ENCODE peak calls at places on chromosomes 5 and 9, in six cellular contexts. One of them, this sample, is unnamed.

GRCh38 chr5:73278693-73279092 is 105.7 kb downstream of the TMEM174 start:
- DNase-seq in epithelial cell of proximal tubule: no peak
- DNase-seq in left ventricle myocardium inferior: no peak
- DNase-seq in transverse colon: no peak
- DNase-seq in psoas muscle: no peak
- DNase-seq in HFF-Myc: no peak
- DNase-seq in this sample: no peak

GRCh38 chr9:92332577-92333287 is 7.0 kb downstream of the CENPP start:
- DNase-seq in epithelial cell of proximal tubule: no peak
- DNase-seq in left ventricle myocardium inferior: peak
- DNase-seq in transverse colon: no peak
- DNase-seq in psoas muscle: no peak
- DNase-seq in HFF-Myc: no peak
- DNase-seq in this sample: no peak

GRCh38 chr5:44332360-44332971 is 56.8 kb downstream of the FGF10 start:
- DNase-seq in epithelial cell of proximal tubule: peak
- DNase-seq in left ventricle myocardium inferior: no peak
- DNase-seq in transverse colon: no peak
- DNase-seq in psoas muscle: no peak
- DNase-seq in HFF-Myc: no peak
- DNase-seq in this sample: peak

GRCh38 chr5:138241688-138242547 is 28.8 kb upstream of the CDC23 start:
- DNase-seq in epithelial cell of proximal tubule: no peak
- DNase-seq in left ventricle myocardium inferior: peak
- DNase-seq in transverse colon: no peak
- DNase-seq in psoas muscle: peak
- DNase-seq in HFF-Myc: no peak
- DNase-seq in this sample: no peak

GRCh38 chr9:117415584-117415937 is 704 bp upstream of the ASTN2 start:
- DNase-seq in epithelial cell of proximal tubule: no peak
- DNase-seq in left ventricle myocardium inferior: no peak
- DNase-seq in transverse colon: no peak
- DNase-seq in psoas muscle: no peak
- DNase-seq in HFF-Myc: no peak
- DNase-seq in this sample: no peak

GRCh38 chr9:2816476-2817141 is 27.3 kb downstream of the PUM3 start:
- DNase-seq in epithelial cell of proximal tubule: peak
- DNase-seq in left ventricle myocardium inferior: no peak
- DNase-seq in transverse colon: no peak
- DNase-seq in psoas muscle: no peak
- DNase-seq in HFF-Myc: no peak
- DNase-seq in this sample: peak

GRCh38 chr5:115375922-115376321 is 79.5 kb upstream of the CCDC112 start:
- DNase-seq in epithelial cell of proximal tubule: no peak
- DNase-seq in left ventricle myocardium inferior: no peak
- DNase-seq in transverse colon: peak
- DNase-seq in psoas muscle: peak
- DNase-seq in HFF-Myc: no peak
- DNase-seq in this sample: no peak

GRCh38 chr5:146203872-146204192 is 427 bp downstream of the RBM27 start:
- DNase-seq in epithelial cell of proximal tubule: no peak
- DNase-seq in left ventricle myocardium inferior: no peak
- DNase-seq in transverse colon: no peak
- DNase-seq in psoas muscle: no peak
- DNase-seq in HFF-Myc: no peak
- DNase-seq in this sample: no peak

GRCh38 chr9:70046274-70047070 is 2.8 kb downstream of the MAMDC2 start:
- DNase-seq in epithelial cell of proximal tubule: no peak
- DNase-seq in left ventricle myocardium inferior: peak
- DNase-seq in transverse colon: no peak
- DNase-seq in psoas muscle: no peak
- DNase-seq in HFF-Myc: no peak
- DNase-seq in this sample: no peak

GRCh38 chr5:33641722-33642505 is 201.1 kb downstream of the TARS1 start:
- DNase-seq in epithelial cell of proximal tubule: no peak
- DNase-seq in left ventricle myocardium inferior: no peak
- DNase-seq in transverse colon: no peak
- DNase-seq in psoas muscle: no peak
- DNase-seq in HFF-Myc: no peak
- DNase-seq in this sample: peak

GRCh38 chr9:70020217-70020616 is 23.4 kb upstream of the MAMDC2 start:
- DNase-seq in epithelial cell of proximal tubule: no peak
- DNase-seq in left ventricle myocardium inferior: no peak
- DNase-seq in transverse colon: no peak
- DNase-seq in psoas muscle: no peak
- DNase-seq in HFF-Myc: no peak
- DNase-seq in this sample: no peak

GRCh38 chr9:126420643-126421564 is 94.3 kb downstream of the MVB12B start:
- DNase-seq in epithelial cell of proximal tubule: no peak
- DNase-seq in left ventricle myocardium inferior: no peak
- DNase-seq in transverse colon: no peak
- DNase-seq in psoas muscle: no peak
- DNase-seq in HFF-Myc: no peak
- DNase-seq in this sample: no peak

GRCh38 chr5:135993248-135993893 is 35.4 kb upstream of the TGFBI start:
- DNase-seq in epithelial cell of proximal tubule: no peak
- DNase-seq in left ventricle myocardium inferior: no peak
- DNase-seq in transverse colon: no peak
- DNase-seq in psoas muscle: no peak
- DNase-seq in HFF-Myc: no peak
- DNase-seq in this sample: no peak
- H3K4me3 ChIP-seq in epithelial cell of proximal tubule: no peak
- H3K4me3 ChIP-seq in left ventricle myocardium inferior: no peak
- H3K4me3 ChIP-seq in transverse colon: no peak
- H3K4me3 ChIP-seq in psoas muscle: no peak
- H3K4me3 ChIP-seq in HFF-Myc: no peak
- H3K4me3 ChIP-seq in this sample: no peak

GRCh38 chr9:137188490-137189296 is at the start of the genes ANAPC2 and SSNA1:
- DNase-seq in epithelial cell of proximal tubule: peak
- DNase-seq in left ventricle myocardium inferior: peak
- DNase-seq in transverse colon: peak
- DNase-seq in psoas muscle: peak
- DNase-seq in HFF-Myc: peak
- DNase-seq in this sample: peak

GRCh38 chr9:137189297-137190295 is 1.1 kb downstream of the SSNA1 start:
- DNase-seq in epithelial cell of proximal tubule: no peak
- DNase-seq in left ventricle myocardium inferior: no peak
- DNase-seq in transverse colon: no peak
- DNase-seq in psoas muscle: no peak
- DNase-seq in HFF-Myc: no peak
- DNase-seq in this sample: no peak

GRCh38 chr9:137191691-137192447 is 3.4 kb downstream of the SSNA1 start:
- DNase-seq in epithelial cell of proximal tubule: no peak
- DNase-seq in left ventricle myocardium inferior: no peak
- DNase-seq in transverse colon: no peak
- DNase-seq in psoas muscle: no peak
- DNase-seq in HFF-Myc: no peak
- DNase-seq in this sample: no peak

GRCh38 chr9:137191245-137191644 is 2.8 kb downstream of the SSNA1 start:
- DNase-seq in epithelial cell of proximal tubule: no peak
- DNase-seq in left ventricle myocardium inferior: no peak
- DNase-seq in transverse colon: no peak
- DNase-seq in psoas muscle: no peak
- DNase-seq in HFF-Myc: no peak
- DNase-seq in this sample: no peak

DNA sequence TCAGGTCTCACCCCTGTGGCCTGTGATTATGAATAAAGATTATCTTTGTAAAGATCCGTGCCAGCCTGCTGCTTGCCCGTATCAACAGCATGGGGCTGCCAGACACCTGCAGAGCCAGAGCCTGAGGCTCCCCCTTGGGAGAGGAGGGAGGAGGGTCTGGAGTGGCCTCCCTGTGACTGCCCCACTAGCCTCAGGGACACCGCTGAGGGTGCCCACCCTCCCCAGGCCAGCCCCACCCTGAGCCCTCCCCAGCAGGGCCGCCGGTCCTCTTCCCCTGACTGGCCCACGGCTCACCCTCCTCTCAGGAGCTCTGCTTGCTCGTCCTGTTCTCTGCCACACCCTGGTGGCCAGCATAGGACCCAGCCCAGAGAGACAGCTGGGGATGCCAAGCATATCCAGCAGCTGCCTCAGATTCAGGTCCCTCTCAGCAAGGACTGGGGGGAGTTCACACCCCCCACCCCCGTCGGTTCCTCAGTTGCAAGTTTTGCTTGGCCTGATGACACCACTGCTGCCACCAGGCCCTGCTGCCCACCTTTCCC is 1.9 kb downstream of the SSNA1 start:
- DNase-seq in epithelial cell of proximal tubule: no peak
- DNase-seq in left ventricle myocardium inferior: no peak
- DNase-seq in transverse colon: no peak
- DNase-seq in psoas muscle: no peak
- DNase-seq in HFF-Myc: no peak
- DNase-seq in this sample: no peak
- TF ChIP-seq CTCF in epithelial cell of proximal tubule: peak
- TF ChIP-seq CTCF in left ventricle myocardium inferior: no peak
- TF ChIP-seq CTCF in transverse colon: no peak
- TF ChIP-seq CTCF in psoas muscle: no peak
- TF ChIP-seq CTCF in HFF-Myc: peak
- TF ChIP-seq CTCF in this sample: peak

GRCh38 chr5:64942460-64942859 is 173.7 kb downstream of the CWC27 start:
- DNase-seq in epithelial cell of proximal tubule: no peak
- DNase-seq in left ventricle myocardium inferior: no peak
- DNase-seq in transverse colon: no peak
- DNase-seq in psoas muscle: no peak
- DNase-seq in HFF-Myc: no peak
- DNase-seq in this sample: no peak

GRCh38 chr5:64944868-64945267 is 176.1 kb downstream of the CWC27 start:
- DNase-seq in epithelial cell of proximal tubule: no peak
- DNase-seq in left ventricle myocardium inferior: no peak
- DNase-seq in transverse colon: no peak
- DNase-seq in psoas muscle: no peak
- DNase-seq in HFF-Myc: no peak
- DNase-seq in this sample: no peak

DNA sequence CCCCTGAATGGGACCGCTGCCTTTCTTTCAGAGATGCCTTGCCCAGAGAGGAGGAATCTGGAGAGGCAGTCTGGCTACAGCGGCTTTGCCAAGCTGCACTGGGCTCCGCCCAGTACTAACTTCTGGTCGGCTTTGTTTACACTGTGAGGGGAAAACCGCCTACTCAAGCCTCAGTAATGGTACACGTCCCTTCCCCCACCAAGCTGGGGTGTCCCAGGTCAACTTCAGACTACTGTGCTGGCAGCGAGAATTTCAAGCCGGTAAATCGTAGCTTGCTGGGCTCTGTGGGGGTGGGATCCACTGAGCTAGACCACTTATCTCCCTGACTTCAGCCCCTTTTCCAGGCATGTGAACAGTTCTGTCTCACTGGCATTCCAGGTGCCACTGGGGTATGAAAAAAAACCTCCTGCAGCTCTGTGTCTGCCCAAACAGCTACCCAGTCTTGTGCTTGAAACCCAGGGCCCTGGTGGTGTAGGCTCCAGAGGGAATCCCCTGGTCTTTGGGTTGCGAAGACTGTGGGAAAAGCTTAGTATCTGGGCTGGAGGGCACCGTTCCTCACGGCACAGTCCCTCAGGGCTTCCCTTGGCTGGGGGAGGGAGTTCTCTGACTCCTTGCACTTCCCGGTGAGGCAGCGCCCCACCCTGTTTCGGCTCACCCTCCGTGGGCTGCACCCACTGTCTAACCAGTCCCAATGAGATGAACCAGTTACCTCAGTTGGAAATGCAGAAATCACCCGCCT is 171.2 kb downstream of the CWC27 start:
- DNase-seq in epithelial cell of proximal tubule: no peak
- DNase-seq in left ventricle myocardium inferior: peak
- DNase-seq in transverse colon: peak
- DNase-seq in psoas muscle: peak
- DNase-seq in HFF-Myc: no peak
- DNase-seq in this sample: no peak
- H3K4me3 ChIP-seq in epithelial cell of proximal tubule: no peak
- H3K4me3 ChIP-seq in left ventricle myocardium inferior: no peak
- H3K4me3 ChIP-seq in transverse colon: no peak
- H3K4me3 ChIP-seq in psoas muscle: no peak
- H3K4me3 ChIP-seq in HFF-Myc: no peak
- H3K4me3 ChIP-seq in this sample: no peak

DNA sequence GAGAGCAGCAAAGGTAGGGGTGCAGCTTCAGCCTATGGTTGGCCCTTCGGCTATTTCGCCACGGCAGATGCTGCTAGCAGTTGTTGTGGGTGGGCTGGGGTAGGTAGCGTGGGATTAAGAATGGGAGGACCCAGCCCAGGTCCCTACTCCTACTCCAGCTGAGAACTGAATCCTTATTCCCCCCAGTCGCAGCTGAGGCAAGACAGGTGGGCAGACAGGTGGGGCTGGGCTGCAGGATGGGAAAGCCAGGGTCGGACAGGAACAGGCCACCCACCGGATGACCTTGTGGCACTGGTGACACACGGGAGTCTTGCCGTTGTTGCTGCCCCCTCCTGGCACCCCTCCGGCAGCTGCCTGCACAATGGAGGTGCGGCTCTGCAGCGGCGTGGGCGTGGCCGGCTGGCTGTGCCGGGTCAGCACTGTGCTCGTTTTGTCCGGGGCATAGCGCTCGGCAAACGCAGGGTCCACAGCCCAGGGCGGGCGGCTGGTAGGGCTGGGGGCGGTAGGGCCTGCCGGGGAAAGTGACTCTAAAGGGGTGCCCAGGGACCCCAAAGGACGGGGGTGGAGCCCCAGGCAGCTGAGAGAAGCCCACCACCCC is 8.2 kb downstream of the PDLIM7 start:
- DNase-seq in epithelial cell of proximal tubule: no peak
- DNase-seq in left ventricle myocardium inferior: no peak
- DNase-seq in transverse colon: peak
- DNase-seq in psoas muscle: no peak
- DNase-seq in HFF-Myc: no peak
- DNase-seq in this sample: no peak
- TF ChIP-seq CTCF in epithelial cell of proximal tubule: no peak
- TF ChIP-seq CTCF in left ventricle myocardium inferior: no peak
- TF ChIP-seq CTCF in transverse colon: peak
- TF ChIP-seq CTCF in psoas muscle: no peak
- TF ChIP-seq CTCF in HFF-Myc: peak
- TF ChIP-seq CTCF in this sample: peak

DNA sequence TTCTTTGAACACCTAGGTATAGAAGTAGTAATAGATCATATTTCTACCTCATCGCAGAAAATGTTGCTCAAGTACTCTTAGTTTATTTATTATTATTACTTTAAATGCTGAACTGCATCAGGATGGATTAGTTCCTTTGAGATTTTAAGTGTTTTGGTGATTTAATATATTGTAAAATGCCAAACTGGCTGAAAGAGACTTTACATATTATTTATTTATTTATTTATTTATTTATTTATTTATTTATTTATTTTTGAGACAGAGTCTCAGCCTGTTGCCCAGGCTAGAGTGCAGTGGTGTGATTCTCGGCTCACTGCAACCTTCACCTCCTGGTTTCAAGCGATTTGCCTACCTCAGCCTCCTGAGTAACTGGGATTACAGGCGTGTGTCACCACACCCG is 42.3 kb downstream of the LMNB1 start:
- DNase-seq in epithelial cell of proximal tubule: no peak
- DNase-seq in left ventricle myocardium inferior: no peak
- DNase-seq in transverse colon: no peak
- DNase-seq in psoas muscle: no peak
- DNase-seq in HFF-Myc: no peak
- DNase-seq in this sample: no peak
- H3K4me3 ChIP-seq in epithelial cell of proximal tubule: no peak
- H3K4me3 ChIP-seq in left ventricle myocardium inferior: no peak
- H3K4me3 ChIP-seq in transverse colon: no peak
- H3K4me3 ChIP-seq in psoas muscle: no peak
- H3K4me3 ChIP-seq in HFF-Myc: no peak
- H3K4me3 ChIP-seq in this sample: no peak

This sample was measured in retinal pigment epithelial cell.